ENCODE peak calls at places on chromosomes 2 and 18, in eight cellular contexts. One of them, this sample, is unnamed.

GRCh38 chr18:1014496-1014895 is 109.8 kb downstream of the ADCYAP1 start:
- DNase-seq in SK-N-SH: no peak
- DNase-seq in HAP-1: peak; percentile 36
- DNase-seq in NT2/D1: no peak
- DNase-seq in SJSA1: no peak
- DNase-seq in IMR-90: no peak
- DNase-seq in tibial artery: no peak
- DNase-seq in BJ: no peak
- DNase-seq in this sample: no peak

GRCh38 chr2:36409971-36410370 is 54.4 kb downstream of the CRIM1 start:
- DNase-seq in SK-N-SH: no peak
- DNase-seq in HAP-1: no peak
- DNase-seq in NT2/D1: no peak
- DNase-seq in SJSA1: no peak
- DNase-seq in IMR-90: no peak
- DNase-seq in tibial artery: no peak
- DNase-seq in BJ: no peak
- DNase-seq in this sample: no peak

GRCh38 chr2:239368906-239369584 is 31.8 kb downstream of the HDAC4 start:
- DNase-seq in SK-N-SH: no peak
- DNase-seq in HAP-1: no peak
- DNase-seq in NT2/D1: no peak
- DNase-seq in SJSA1: no peak
- DNase-seq in IMR-90: no peak
- DNase-seq in tibial artery: no peak
- DNase-seq in BJ: no peak
- DNase-seq in this sample: peak; percentile 50

GRCh38 chr2:72431737-72432136 is 284.1 kb upstream of the CYP26B1 start:
- DNase-seq in SK-N-SH: no peak
- DNase-seq in HAP-1: no peak
- DNase-seq in NT2/D1: no peak
- DNase-seq in SJSA1: no peak
- DNase-seq in IMR-90: no peak
- DNase-seq in tibial artery: no peak
- DNase-seq in BJ: no peak
- DNase-seq in this sample: no peak

GRCh38 chr2:235724964-235725603 is 231.2 kb downstream of the AGAP1 start:
- DNase-seq in SK-N-SH: no peak
- DNase-seq in HAP-1: no peak
- DNase-seq in NT2/D1: no peak
- DNase-seq in SJSA1: no peak
- DNase-seq in IMR-90: no peak
- DNase-seq in tibial artery: peak; percentile 71
- DNase-seq in BJ: no peak
- DNase-seq in this sample: no peak

GRCh38 chr18:69757733-69758132 is 189.9 kb downstream of the CD226 start:
- DNase-seq in SK-N-SH: no peak
- DNase-seq in HAP-1: no peak
- DNase-seq in NT2/D1: peak; percentile 8
- DNase-seq in SJSA1: no peak
- DNase-seq in IMR-90: peak; percentile 66
- DNase-seq in tibial artery: no peak
- DNase-seq in BJ: no peak
- DNase-seq in this sample: no peak

GRCh38 chr18:68942230-68942629 is 144.3 kb downstream of the CCDC102B start:
- DNase-seq in SK-N-SH: no peak
- DNase-seq in HAP-1: no peak
- DNase-seq in NT2/D1: no peak
- DNase-seq in SJSA1: no peak
- DNase-seq in IMR-90: no peak
- DNase-seq in tibial artery: no peak
- DNase-seq in BJ: no peak
- DNase-seq in this sample: no peak

GRCh38 chr2:220835563-220835962 is 736.5 kb downstream of the EPHA4 start:
- DNase-seq in SK-N-SH: no peak
- DNase-seq in HAP-1: no peak
- DNase-seq in NT2/D1: no peak
- DNase-seq in SJSA1: no peak
- DNase-seq in IMR-90: peak; percentile 72
- DNase-seq in tibial artery: no peak
- DNase-seq in BJ: no peak
- DNase-seq in this sample: no peak

GRCh38 chr2:144516981-144517824 is 2.7 kb downstream of the ZEB2 start:
- DNase-seq in SK-N-SH: peak; percentile 77
- DNase-seq in HAP-1: no peak
- DNase-seq in NT2/D1: no peak
- DNase-seq in SJSA1: peak; percentile 83
- DNase-seq in IMR-90: peak; percentile 98
- DNase-seq in tibial artery: peak; percentile 80
- DNase-seq in BJ: peak; percentile 65
- DNase-seq in this sample: peak; percentile 73

GRCh38 chr2:178498137-178498536 is 17.9 kb downstream of the PLEKHA3 start:
- DNase-seq in SK-N-SH: no peak
- DNase-seq in HAP-1: peak; percentile 62
- DNase-seq in NT2/D1: no peak
- DNase-seq in SJSA1: no peak
- DNase-seq in IMR-90: no peak
- DNase-seq in tibial artery: no peak
- DNase-seq in BJ: no peak
- DNase-seq in this sample: no peak
- H3K36me3 ChIP-seq in SK-N-SH: peaks cover 85% of the 10 kb centered on the region
- H3K36me3 ChIP-seq in HAP-1: peaks cover 59% of the 10 kb centered on the region
- H3K36me3 ChIP-seq in NT2/D1: peaks cover 64% of the 10 kb centered on the region
- H3K36me3 ChIP-seq in SJSA1: peaks cover 73% of the 10 kb centered on the region
- H3K36me3 ChIP-seq in IMR-90: peaks cover 30% of the 10 kb centered on the region
- H3K36me3 ChIP-seq in tibial artery: peaks cover 79% of the 10 kb centered on the region
- H3K36me3 ChIP-seq in BJ: peaks cover 12% of the 10 kb centered on the region
- H3K36me3 ChIP-seq in this sample: peaks cover 6% of the 10 kb centered on the region

GRCh38 chr2:173940208-173941020 is 24.8 kb downstream of the SP3 start:
- DNase-seq in SK-N-SH: no peak
- DNase-seq in HAP-1: no peak
- DNase-seq in NT2/D1: no peak
- DNase-seq in SJSA1: no peak
- DNase-seq in IMR-90: no peak
- DNase-seq in tibial artery: no peak
- DNase-seq in BJ: no peak
- DNase-seq in this sample: no peak

GRCh38 chr2:173943139-173943538 is 22.0 kb downstream of the SP3 start:
- DNase-seq in SK-N-SH: no peak
- DNase-seq in HAP-1: no peak
- DNase-seq in NT2/D1: no peak
- DNase-seq in SJSA1: no peak
- DNase-seq in IMR-90: no peak
- DNase-seq in tibial artery: no peak
- DNase-seq in BJ: no peak
- DNase-seq in this sample: no peak

GRCh38 chr2:173938700-173939384 is 26.3 kb downstream of the SP3 start:
- DNase-seq in SK-N-SH: peak; percentile 57
- DNase-seq in HAP-1: no peak
- DNase-seq in NT2/D1: no peak
- DNase-seq in SJSA1: no peak
- DNase-seq in IMR-90: no peak
- DNase-seq in tibial artery: no peak
- DNase-seq in BJ: no peak
- DNase-seq in this sample: no peak

GRCh38 chr2:173943738-173944137 is 21.4 kb downstream of the SP3 start:
- DNase-seq in SK-N-SH: no peak
- DNase-seq in HAP-1: no peak
- DNase-seq in NT2/D1: no peak
- DNase-seq in SJSA1: no peak
- DNase-seq in IMR-90: no peak
- DNase-seq in tibial artery: no peak
- DNase-seq in BJ: no peak
- DNase-seq in this sample: no peak

GRCh38 chr2:173941567-173941966 is 23.6 kb downstream of the SP3 start:
- DNase-seq in SK-N-SH: no peak
- DNase-seq in HAP-1: no peak
- DNase-seq in NT2/D1: no peak
- DNase-seq in SJSA1: no peak
- DNase-seq in IMR-90: no peak
- DNase-seq in tibial artery: no peak
- DNase-seq in BJ: no peak
- DNase-seq in this sample: no peak
- H3K36me3 ChIP-seq in SK-N-SH: peaks cover 8% of the 10 kb centered on the region
- H3K36me3 ChIP-seq in HAP-1: no peaks in the 10 kb centered on the region
- H3K36me3 ChIP-seq in NT2/D1: peaks cover 17% of the 10 kb centered on the region
- H3K36me3 ChIP-seq in SJSA1: peaks cover 41% of the 10 kb centered on the region
- H3K36me3 ChIP-seq in IMR-90: peaks cover 5% of the 10 kb centered on the region
- H3K36me3 ChIP-seq in tibial artery: no peaks in the 10 kb centered on the region
- H3K36me3 ChIP-seq in BJ: peaks cover 1% of the 10 kb centered on the region
- H3K36me3 ChIP-seq in this sample: no peaks in the 10 kb centered on the region

DNA sequence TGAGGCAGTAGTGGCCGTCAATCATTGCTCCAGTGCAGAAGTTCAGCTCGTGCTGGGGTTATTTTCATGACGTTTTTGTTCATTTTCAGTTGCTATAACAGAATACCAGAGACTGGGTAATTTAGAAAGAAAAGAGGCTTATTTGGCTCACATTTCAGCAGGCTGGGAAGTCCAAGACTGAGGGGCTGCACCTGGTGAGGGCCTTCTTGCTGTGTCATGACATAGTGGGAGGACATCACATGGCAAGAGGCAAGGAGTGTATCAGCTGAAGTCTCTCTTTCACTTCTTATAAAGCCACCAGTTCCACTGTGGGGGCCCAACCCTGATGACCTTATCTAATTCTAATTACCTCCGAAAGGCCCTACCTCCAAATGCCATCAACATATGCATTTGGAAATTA is 58.0 kb upstream of the DPP10 start:
- DNase-seq in SK-N-SH: no peak
- DNase-seq in HAP-1: no peak
- DNase-seq in NT2/D1: no peak
- DNase-seq in SJSA1: no peak
- DNase-seq in IMR-90: no peak
- DNase-seq in tibial artery: no peak
- DNase-seq in BJ: no peak
- DNase-seq in this sample: no peak
- H3K36me3 ChIP-seq in SK-N-SH: no peaks in the 10 kb centered on the region
- H3K36me3 ChIP-seq in HAP-1: no peaks in the 10 kb centered on the region
- H3K36me3 ChIP-seq in NT2/D1: no peaks in the 10 kb centered on the region
- H3K36me3 ChIP-seq in SJSA1: no peaks in the 10 kb centered on the region
- H3K36me3 ChIP-seq in IMR-90: no peaks in the 10 kb centered on the region
- H3K36me3 ChIP-seq in tibial artery: no peaks in the 10 kb centered on the region
- H3K36me3 ChIP-seq in BJ: no peaks in the 10 kb centered on the region
- H3K36me3 ChIP-seq in this sample: no peaks in the 10 kb centered on the region

DNA sequence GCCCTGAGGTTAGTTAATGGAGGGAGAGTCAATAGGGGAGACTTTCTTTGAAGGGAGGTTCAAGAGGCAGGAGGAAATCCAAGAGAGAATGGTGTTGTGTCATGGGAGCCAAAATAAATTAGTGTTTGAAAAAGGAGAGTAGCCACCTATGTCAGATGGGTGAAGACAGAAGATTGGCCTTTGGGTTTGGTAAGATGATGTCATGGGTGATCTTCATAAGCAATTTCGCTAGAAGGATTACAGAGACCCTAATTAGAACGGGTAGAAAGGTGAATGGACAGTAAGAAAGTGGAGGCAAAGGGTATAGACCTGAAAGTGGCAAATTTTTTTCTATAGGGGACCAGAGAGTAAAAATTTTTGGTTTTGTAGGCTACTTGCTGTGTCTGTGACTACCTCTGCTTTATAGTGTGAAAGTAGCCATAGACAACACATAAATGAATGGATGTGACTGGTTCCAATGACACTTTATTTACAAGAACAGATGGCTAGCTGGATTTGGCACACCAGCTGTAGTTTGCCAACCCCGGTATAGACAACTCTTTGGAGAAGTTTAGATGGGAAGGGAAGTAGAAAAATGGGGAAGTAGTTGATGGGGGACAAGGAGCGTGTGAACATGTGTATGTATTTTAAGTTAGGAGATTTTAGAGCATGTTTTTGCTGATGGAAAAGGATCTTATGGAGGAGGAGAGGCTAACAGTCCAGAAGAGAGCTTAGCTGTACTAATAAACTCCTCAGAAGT is 9.3 kb downstream of the STAMBP start:
- DNase-seq in SK-N-SH: no peak
- DNase-seq in HAP-1: no peak
- DNase-seq in NT2/D1: no peak
- DNase-seq in SJSA1: no peak
- DNase-seq in IMR-90: no peak
- DNase-seq in tibial artery: no peak
- DNase-seq in BJ: no peak
- DNase-seq in this sample: no peak
- H3K36me3 ChIP-seq in SK-N-SH: peaks cover 17% of the 10 kb centered on the region
- H3K36me3 ChIP-seq in HAP-1: peaks cover 47% of the 10 kb centered on the region
- H3K36me3 ChIP-seq in NT2/D1: peaks cover 15% of the 10 kb centered on the region
- H3K36me3 ChIP-seq in SJSA1: peaks cover 64% of the 10 kb centered on the region
- H3K36me3 ChIP-seq in IMR-90: peaks cover 14% of the 10 kb centered on the region
- H3K36me3 ChIP-seq in tibial artery: peaks cover 17% of the 10 kb centered on the region
- H3K36me3 ChIP-seq in BJ: peaks cover 3% of the 10 kb centered on the region
- H3K36me3 ChIP-seq in this sample: peaks cover 2% of the 10 kb centered on the region

DNA sequence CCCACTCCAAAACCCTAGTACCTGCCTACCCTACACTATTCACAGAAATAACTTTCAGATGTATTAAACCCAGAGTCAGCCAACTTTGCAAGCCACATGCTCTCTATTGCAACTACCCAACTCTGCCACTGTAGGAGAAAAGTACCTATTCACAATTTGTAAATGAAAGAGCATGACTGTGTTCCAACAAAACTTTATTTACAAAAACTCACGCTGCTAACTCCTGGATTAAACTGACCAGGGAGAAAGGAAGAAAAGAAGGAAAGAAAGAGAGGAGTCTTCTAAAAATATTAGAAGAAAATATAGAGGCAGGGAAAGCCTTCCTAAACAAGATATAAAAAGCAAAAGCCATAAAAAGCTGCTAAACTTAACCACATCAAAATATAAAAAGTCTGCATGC is 24.6 kb downstream of the SLC1A4 start:
- DNase-seq in SK-N-SH: no peak
- DNase-seq in HAP-1: no peak
- DNase-seq in NT2/D1: no peak
- DNase-seq in SJSA1: no peak
- DNase-seq in IMR-90: no peak
- DNase-seq in tibial artery: no peak
- DNase-seq in BJ: no peak
- DNase-seq in this sample: no peak
- H3K36me3 ChIP-seq in SK-N-SH: peaks cover 7% of the 10 kb centered on the region
- H3K36me3 ChIP-seq in HAP-1: peaks cover 18% of the 10 kb centered on the region
- H3K36me3 ChIP-seq in NT2/D1: peaks cover 25% of the 10 kb centered on the region
- H3K36me3 ChIP-seq in SJSA1: peaks cover 27% of the 10 kb centered on the region
- H3K36me3 ChIP-seq in IMR-90: peaks cover 23% of the 10 kb centered on the region
- H3K36me3 ChIP-seq in tibial artery: peaks cover 32% of the 10 kb centered on the region
- H3K36me3 ChIP-seq in BJ: peaks cover 10% of the 10 kb centered on the region
- H3K36me3 ChIP-seq in this sample: no peaks in the 10 kb centered on the region